ENCODE peak calls at places on chromosomes 7 and 10, in six cellular contexts. One of them, this sample, is unnamed.

GRCh38 chr7:158827411-158828342 is 1.6 kb downstream of the ESYT2 start:
- DNase-seq in HFFc6: peak; percentile 15
- DNase-seq in progenitor cell of endocrine pancreas: no peak
- DNase-seq in ovary: no peak
- DNase-seq in H9: no peak
- DNase-seq in tibial nerve: no peak
- DNase-seq in this sample: no peak

GRCh38 chr7:35657125-35657524 is 37.8 kb downstream of the HERPUD2 start:
- DNase-seq in HFFc6: no peak
- DNase-seq in progenitor cell of endocrine pancreas: no peak
- DNase-seq in ovary: no peak
- DNase-seq in H9: no peak
- DNase-seq in tibial nerve: no peak
- DNase-seq in this sample: no peak

GRCh38 chr7:690478-691360 is 35.8 kb upstream of the DNAAF5 start:
- DNase-seq in HFFc6: no peak
- DNase-seq in progenitor cell of endocrine pancreas: no peak
- DNase-seq in ovary: no peak
- DNase-seq in H9: no peak
- DNase-seq in tibial nerve: no peak
- DNase-seq in this sample: no peak

GRCh38 chr7:123647106-123647730 is 8.4 kb upstream of the LMOD2 start:
- DNase-seq in HFFc6: peak; percentile 9
- DNase-seq in progenitor cell of endocrine pancreas: no peak
- DNase-seq in ovary: no peak
- DNase-seq in H9: no peak
- DNase-seq in tibial nerve: no peak
- DNase-seq in this sample: no peak

GRCh38 chr7:101235522-101235921 is 2.1 kb downstream of the CLDN15 start:
- DNase-seq in HFFc6: no peak
- DNase-seq in progenitor cell of endocrine pancreas: no peak
- DNase-seq in ovary: no peak
- DNase-seq in H9: no peak
- DNase-seq in tibial nerve: no peak
- DNase-seq in this sample: no peak

GRCh38 chr7:55366461-55367138 is 1.5 kb downstream of the LANCL2 start:
- DNase-seq in HFFc6: no peak
- DNase-seq in progenitor cell of endocrine pancreas: no peak
- DNase-seq in ovary: no peak
- DNase-seq in H9: no peak
- DNase-seq in tibial nerve: no peak
- DNase-seq in this sample: no peak

GRCh38 chr10:124707546-124707945 is 36.6 kb downstream of the FAM53B start:
- DNase-seq in HFFc6: no peak
- DNase-seq in progenitor cell of endocrine pancreas: no peak
- DNase-seq in ovary: no peak
- DNase-seq in H9: no peak
- DNase-seq in tibial nerve: no peak
- DNase-seq in this sample: no peak

GRCh38 chr10:3877092-3878000 is 92.3 kb upstream of the KLF6 start:
- DNase-seq in HFFc6: no peak
- DNase-seq in progenitor cell of endocrine pancreas: no peak
- DNase-seq in ovary: no peak
- DNase-seq in H9: no peak
- DNase-seq in tibial nerve: no peak
- DNase-seq in this sample: no peak

GRCh38 chr7:90594791-90595317 is 1.3 kb upstream of the CDK14 start:
- DNase-seq in HFFc6: peak; percentile 84
- DNase-seq in progenitor cell of endocrine pancreas: no peak
- DNase-seq in ovary: peak; percentile 36
- DNase-seq in H9: peak; percentile 53
- DNase-seq in tibial nerve: peak; percentile 28
- DNase-seq in this sample: no peak

GRCh38 chr7:156015237-156016020 is 203.2 kb upstream of the SHH start:
- DNase-seq in HFFc6: no peak
- DNase-seq in progenitor cell of endocrine pancreas: no peak
- DNase-seq in ovary: no peak
- DNase-seq in H9: peak; percentile 14
- DNase-seq in tibial nerve: no peak
- DNase-seq in this sample: no peak

GRCh38 chr7:108351715-108352114 is 104.5 kb downstream of the NRCAM start:
- DNase-seq in HFFc6: no peak
- DNase-seq in progenitor cell of endocrine pancreas: no peak
- DNase-seq in ovary: no peak
- DNase-seq in H9: no peak
- DNase-seq in tibial nerve: no peak
- DNase-seq in this sample: no peak

GRCh38 chr10:24008164-24009066 is 200.5 kb upstream of the KIAA1217 start:
- DNase-seq in HFFc6: no peak
- DNase-seq in progenitor cell of endocrine pancreas: no peak
- DNase-seq in ovary: no peak
- DNase-seq in H9: no peak
- DNase-seq in tibial nerve: no peak
- DNase-seq in this sample: no peak

GRCh38 chr7:4712371-4713182 is 30.5 kb downstream of the FOXK1 start:
- DNase-seq in HFFc6: peak; percentile 56
- DNase-seq in progenitor cell of endocrine pancreas: no peak
- DNase-seq in ovary: no peak
- DNase-seq in H9: no peak
- DNase-seq in tibial nerve: no peak
- DNase-seq in this sample: no peak

GRCh38 chr10:89346264-89346971 is 18.6 kb downstream of the IFIT3 start:
- DNase-seq in HFFc6: no peak
- DNase-seq in progenitor cell of endocrine pancreas: no peak
- DNase-seq in ovary: no peak
- DNase-seq in H9: no peak
- DNase-seq in tibial nerve: no peak
- DNase-seq in this sample: no peak

GRCh38 chr7:107660381-107661080 is at the start of gene SLC26A4:
- DNase-seq in HFFc6: no peak
- DNase-seq in progenitor cell of endocrine pancreas: no peak
- DNase-seq in ovary: no peak
- DNase-seq in H9: no peak
- DNase-seq in tibial nerve: no peak
- DNase-seq in this sample: no peak

GRCh38 chr7:45021604-45022296 is 21.7 kb downstream of the CCM2 start:
- DNase-seq in HFFc6: peak; percentile 38
- DNase-seq in progenitor cell of endocrine pancreas: no peak
- DNase-seq in ovary: no peak
- DNase-seq in H9: no peak
- DNase-seq in tibial nerve: no peak
- DNase-seq in this sample: no peak

GRCh38 chr10:132867801-132868644 is 74.3 kb downstream of the CFAP46 start:
- DNase-seq in HFFc6: no peak
- DNase-seq in progenitor cell of endocrine pancreas: peak; percentile 7
- DNase-seq in ovary: no peak
- DNase-seq in H9: peak; percentile 23
- DNase-seq in tibial nerve: no peak
- DNase-seq in this sample: no peak

GRCh38 chr10:106224676-106225075 is 939.8 kb downstream of the SORCS1 start:
- DNase-seq in HFFc6: no peak
- DNase-seq in progenitor cell of endocrine pancreas: no peak
- DNase-seq in ovary: no peak
- DNase-seq in H9: no peak
- DNase-seq in tibial nerve: no peak
- DNase-seq in this sample: no peak

GRCh38 chr7:151518781-151519044 is 982 bp downstream of the RHEB start:
- DNase-seq in HFFc6: no peak
- DNase-seq in progenitor cell of endocrine pancreas: no peak
- DNase-seq in ovary: no peak
- DNase-seq in H9: no peak
- DNase-seq in tibial nerve: no peak
- DNase-seq in this sample: no peak

GRCh38 chr7:152076324-152076821 is 50.9 kb downstream of the GALNT11 start:
- DNase-seq in HFFc6: no peak
- DNase-seq in progenitor cell of endocrine pancreas: no peak
- DNase-seq in ovary: no peak
- DNase-seq in H9: peak; percentile 67
- DNase-seq in tibial nerve: no peak
- DNase-seq in this sample: no peak

GRCh38 chr7:125444864-125445263 is 515.2 kb upstream of the POT1 start:
- DNase-seq in HFFc6: no peak
- DNase-seq in progenitor cell of endocrine pancreas: no peak
- DNase-seq in ovary: no peak
- DNase-seq in H9: no peak
- DNase-seq in tibial nerve: no peak
- DNase-seq in this sample: no peak

GRCh38 chr10:48287417-48288391 is 13.2 kb upstream of the FRMPD2 start:
- DNase-seq in HFFc6: no peak
- DNase-seq in progenitor cell of endocrine pancreas: no peak
- DNase-seq in ovary: no peak
- DNase-seq in H9: no peak
- DNase-seq in tibial nerve: no peak
- DNase-seq in this sample: no peak

GRCh38 chr10:44143556-44143955 is 241.3 kb downstream of the CXCL12 start:
- DNase-seq in HFFc6: no peak
- DNase-seq in progenitor cell of endocrine pancreas: no peak
- DNase-seq in ovary: no peak
- DNase-seq in H9: no peak
- DNase-seq in tibial nerve: no peak
- DNase-seq in this sample: no peak

GRCh38 chr10:24384954-24385353 is 176.0 kb downstream of the KIAA1217 start:
- DNase-seq in HFFc6: no peak
- DNase-seq in progenitor cell of endocrine pancreas: no peak
- DNase-seq in ovary: no peak
- DNase-seq in H9: no peak
- DNase-seq in tibial nerve: no peak
- DNase-seq in this sample: no peak

GRCh38 chr10:25615926-25616325 is 318.1 kb upstream of the MYO3A start:
- DNase-seq in HFFc6: no peak
- DNase-seq in progenitor cell of endocrine pancreas: no peak
- DNase-seq in ovary: no peak
- DNase-seq in H9: no peak
- DNase-seq in tibial nerve: no peak
- DNase-seq in this sample: no peak

GRCh38 chr10:15265558-15265957 is 97.1 kb upstream of the NMT2 start:
- DNase-seq in HFFc6: no peak
- DNase-seq in progenitor cell of endocrine pancreas: no peak
- DNase-seq in ovary: no peak
- DNase-seq in H9: no peak
- DNase-seq in tibial nerve: no peak
- DNase-seq in this sample: no peak

GRCh38 chr10:15266117-15266516 is 97.6 kb upstream of the NMT2 start:
- DNase-seq in HFFc6: no peak
- DNase-seq in progenitor cell of endocrine pancreas: no peak
- DNase-seq in ovary: no peak
- DNase-seq in H9: no peak
- DNase-seq in tibial nerve: no peak
- DNase-seq in this sample: no peak

GRCh38 chr10:15265076-15265475 is 96.6 kb upstream of the NMT2 start:
- DNase-seq in HFFc6: no peak
- DNase-seq in progenitor cell of endocrine pancreas: no peak
- DNase-seq in ovary: no peak
- DNase-seq in H9: no peak
- DNase-seq in tibial nerve: no peak
- DNase-seq in this sample: no peak

GRCh38 chr10:15263657-15264323 is 95.3 kb upstream of the NMT2 start:
- DNase-seq in HFFc6: no peak
- DNase-seq in progenitor cell of endocrine pancreas: no peak
- DNase-seq in ovary: no peak
- DNase-seq in H9: no peak
- DNase-seq in tibial nerve: no peak
- DNase-seq in this sample: no peak

GRCh38 chr10:15267496-15267895 is 99.0 kb upstream of the NMT2 start:
- DNase-seq in HFFc6: no peak
- DNase-seq in progenitor cell of endocrine pancreas: no peak
- DNase-seq in ovary: no peak
- DNase-seq in H9: no peak
- DNase-seq in tibial nerve: no peak
- DNase-seq in this sample: no peak
- TF ChIP-seq CTCF in HFFc6: peak; percentile 37
- TF ChIP-seq CTCF in progenitor cell of endocrine pancreas: no peak
- TF ChIP-seq CTCF in ovary: no peak
- TF ChIP-seq CTCF in H9: peak; percentile 20
- TF ChIP-seq CTCF in tibial nerve: no peak
- TF ChIP-seq CTCF in this sample: no peak

DNA sequence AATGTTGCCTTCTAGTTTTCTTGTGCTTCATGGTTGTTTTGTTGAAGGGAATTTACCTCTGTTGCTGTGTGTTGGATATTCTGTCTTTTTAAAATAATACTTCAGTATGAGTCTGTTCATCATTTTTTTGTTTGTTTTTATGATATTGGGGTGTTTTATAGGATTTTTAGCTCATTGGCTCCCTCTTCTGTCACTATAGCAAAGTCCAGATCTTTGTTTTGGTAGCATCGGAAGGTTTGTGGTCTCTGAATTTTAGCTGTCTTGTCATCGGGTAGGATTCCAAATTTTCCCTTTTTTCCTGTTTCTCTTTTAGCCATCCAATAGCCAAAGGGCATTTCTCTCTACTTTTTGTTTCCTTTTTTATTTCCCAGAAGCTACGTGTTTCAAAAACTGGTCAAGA is 91.4 kb downstream of the EXOC4 start:
- DNase-seq in HFFc6: peak; percentile 8
- DNase-seq in progenitor cell of endocrine pancreas: no peak
- DNase-seq in ovary: no peak
- DNase-seq in H9: no peak
- DNase-seq in tibial nerve: no peak
- DNase-seq in this sample: no peak
- TF ChIP-seq CTCF in HFFc6: peak; percentile 79
- TF ChIP-seq CTCF in progenitor cell of endocrine pancreas: peak; percentile 48
- TF ChIP-seq CTCF in ovary: no peak
- TF ChIP-seq CTCF in H9: peak; percentile 77
- TF ChIP-seq CTCF in tibial nerve: no peak
- TF ChIP-seq CTCF in this sample: no peak

DNA sequence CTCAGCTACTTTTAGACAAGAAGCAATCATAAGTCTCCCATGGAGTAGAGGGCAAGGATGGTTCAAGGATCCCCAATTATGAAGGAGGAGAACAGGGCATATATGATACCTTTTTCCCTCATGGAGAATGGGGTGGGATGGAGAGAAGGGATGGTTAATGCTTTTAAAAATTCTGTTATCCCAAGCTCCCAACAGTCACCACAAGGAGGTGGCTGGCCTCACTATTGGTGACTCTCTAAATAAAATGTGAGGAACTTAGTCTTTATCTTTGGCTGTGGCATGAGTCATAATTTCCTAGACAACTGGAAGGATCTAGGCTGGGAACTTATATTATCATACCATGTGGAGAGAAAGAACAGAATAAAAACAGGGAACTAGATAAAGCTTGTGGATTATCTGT is 297.0 kb downstream of the PHTF2 start:
- DNase-seq in HFFc6: peak; percentile 77
- DNase-seq in progenitor cell of endocrine pancreas: no peak
- DNase-seq in ovary: no peak
- DNase-seq in H9: no peak
- DNase-seq in tibial nerve: no peak
- DNase-seq in this sample: no peak
- TF ChIP-seq CTCF in HFFc6: peak; percentile 69
- TF ChIP-seq CTCF in progenitor cell of endocrine pancreas: no peak
- TF ChIP-seq CTCF in ovary: no peak
- TF ChIP-seq CTCF in H9: peak; percentile 30
- TF ChIP-seq CTCF in tibial nerve: no peak
- TF ChIP-seq CTCF in this sample: no peak

DNA sequence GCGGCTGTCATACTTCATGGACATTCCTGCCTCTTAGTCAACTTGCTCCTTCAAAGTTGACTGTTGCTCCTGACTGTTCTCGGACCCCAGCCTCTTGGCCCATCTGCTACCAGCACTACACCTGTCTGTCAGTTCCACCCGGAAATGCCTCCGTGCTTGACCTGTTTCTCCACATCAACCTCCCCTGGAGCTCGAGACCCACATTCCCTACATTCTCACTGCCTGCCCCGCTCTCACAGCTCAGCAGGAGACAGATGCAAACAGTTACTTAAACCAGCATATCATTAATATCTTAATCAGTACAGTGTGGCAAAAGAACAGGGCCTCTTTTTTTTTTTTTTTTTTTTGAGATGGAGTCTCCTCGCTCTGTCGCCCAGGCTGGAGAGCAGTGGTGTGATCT is 174.3 kb downstream of the NRP1 start:
- DNase-seq in HFFc6: no peak
- DNase-seq in progenitor cell of endocrine pancreas: no peak
- DNase-seq in ovary: no peak
- DNase-seq in H9: peak; percentile 51
- DNase-seq in tibial nerve: no peak
- DNase-seq in this sample: no peak
- TF ChIP-seq CTCF in HFFc6: no peak
- TF ChIP-seq CTCF in progenitor cell of endocrine pancreas: no peak
- TF ChIP-seq CTCF in ovary: no peak
- TF ChIP-seq CTCF in H9: no peak
- TF ChIP-seq CTCF in tibial nerve: no peak
- TF ChIP-seq CTCF in this sample: no peak